ENCODE peak calls at places on chromosomes 12 and 14, in seven cellular contexts. One of them, this sample, is unnamed.

GRCh38 chr14:40847496-40847895 is 759.2 kb upstream of the LRFN5 start:
- DNase-seq in PC-9: no peak
- DNase-seq in spleen: no peak
- DNase-seq in stimulated activated CD4-positive, alpha-beta T cell treated with anti-CD3 and anti-CD28 coated beads, Interleukin-1b, Interleukin-23, amount 100 ng/mL, for 1 hour: no peak
- DNase-seq in kidney tubule cell: peak; percentile 3
- DNase-seq in GM12878: no peak
- DNase-seq in stimulated activated CD8-positive, alpha-beta memory T cell treated with anti-CD3 and anti-CD28 coated beads, Interleukin-15, amount 100 ng/mL, for 48 hours: no peak
- DNase-seq in this sample: no peak

GRCh38 chr14:91413547-91414474 is 3.8 kb downstream of the CCDC88C start:
- DNase-seq in stimulated activated CD8-positive, alpha-beta memory T cell treated with anti-CD3 and anti-CD28 coated beads, Interleukin-15, amount 100 ng/mL, for 48 hours: no peak
- DNase-seq in GM12878: no peak
- DNase-seq in kidney tubule cell: peak; percentile 13
- DNase-seq in PC-9: peak; percentile 50
- DNase-seq in stimulated activated CD4-positive, alpha-beta T cell treated with anti-CD3 and anti-CD28 coated beads, Interleukin-1b, Interleukin-23, amount 100 ng/mL, for 1 hour: no peak
- DNase-seq in spleen: peak; percentile 78
- DNase-seq in this sample: no peak

GRCh38 chr12:117507547-117507946 is 146.1 kb upstream of the NOS1 start:
- DNase-seq in stimulated activated CD8-positive, alpha-beta memory T cell treated with anti-CD3 and anti-CD28 coated beads, Interleukin-15, amount 100 ng/mL, for 48 hours: no peak
- DNase-seq in spleen: no peak
- DNase-seq in stimulated activated CD4-positive, alpha-beta T cell treated with anti-CD3 and anti-CD28 coated beads, Interleukin-1b, Interleukin-23, amount 100 ng/mL, for 1 hour: no peak
- DNase-seq in kidney tubule cell: no peak
- DNase-seq in GM12878: no peak
- DNase-seq in PC-9: no peak
- DNase-seq in this sample: no peak

GRCh38 chr14:69107407-69108003 is 45.4 kb downstream of the DCAF5 start:
- DNase-seq in PC-9: peak; percentile 62
- DNase-seq in stimulated activated CD4-positive, alpha-beta T cell treated with anti-CD3 and anti-CD28 coated beads, Interleukin-1b, Interleukin-23, amount 100 ng/mL, for 1 hour: no peak
- DNase-seq in stimulated activated CD8-positive, alpha-beta memory T cell treated with anti-CD3 and anti-CD28 coated beads, Interleukin-15, amount 100 ng/mL, for 48 hours: no peak
- DNase-seq in spleen: no peak
- DNase-seq in kidney tubule cell: peak; percentile 75
- DNase-seq in GM12878: peak; percentile 20
- DNase-seq in this sample: peak; percentile 52

GRCh38 chr12:67666605-67667004 is 18.1 kb downstream of the DYRK2 start:
- DNase-seq in stimulated activated CD4-positive, alpha-beta T cell treated with anti-CD3 and anti-CD28 coated beads, Interleukin-1b, Interleukin-23, amount 100 ng/mL, for 1 hour: no peak
- DNase-seq in GM12878: no peak
- DNase-seq in spleen: no peak
- DNase-seq in stimulated activated CD8-positive, alpha-beta memory T cell treated with anti-CD3 and anti-CD28 coated beads, Interleukin-15, amount 100 ng/mL, for 48 hours: no peak
- DNase-seq in kidney tubule cell: no peak
- DNase-seq in PC-9: no peak
- DNase-seq in this sample: no peak

GRCh38 chr12:27429606-27430005 is 16.9 kb upstream of the SMCO2 start:
- DNase-seq in stimulated activated CD4-positive, alpha-beta T cell treated with anti-CD3 and anti-CD28 coated beads, Interleukin-1b, Interleukin-23, amount 100 ng/mL, for 1 hour: no peak
- DNase-seq in PC-9: no peak
- DNase-seq in spleen: no peak
- DNase-seq in GM12878: no peak
- DNase-seq in kidney tubule cell: no peak
- DNase-seq in stimulated activated CD8-positive, alpha-beta memory T cell treated with anti-CD3 and anti-CD28 coated beads, Interleukin-15, amount 100 ng/mL, for 48 hours: no peak
- DNase-seq in this sample: no peak

GRCh38 chr12:52252728-52253328 is 19.8 kb downstream of the KRT7 start:
- DNase-seq in stimulated activated CD4-positive, alpha-beta T cell treated with anti-CD3 and anti-CD28 coated beads, Interleukin-1b, Interleukin-23, amount 100 ng/mL, for 1 hour: no peak
- DNase-seq in spleen: peak; percentile 52
- DNase-seq in stimulated activated CD8-positive, alpha-beta memory T cell treated with anti-CD3 and anti-CD28 coated beads, Interleukin-15, amount 100 ng/mL, for 48 hours: no peak
- DNase-seq in GM12878: no peak
- DNase-seq in kidney tubule cell: peak; percentile 91
- DNase-seq in PC-9: no peak
- DNase-seq in this sample: no peak

GRCh38 chr12:14952295-14952995 is 9.0 kb downstream of the ARHGDIB start:
- DNase-seq in stimulated activated CD8-positive, alpha-beta memory T cell treated with anti-CD3 and anti-CD28 coated beads, Interleukin-15, amount 100 ng/mL, for 48 hours: no peak
- DNase-seq in spleen: peak; percentile 73
- DNase-seq in stimulated activated CD4-positive, alpha-beta T cell treated with anti-CD3 and anti-CD28 coated beads, Interleukin-1b, Interleukin-23, amount 100 ng/mL, for 1 hour: no peak
- DNase-seq in kidney tubule cell: peak; percentile 97
- DNase-seq in GM12878: no peak
- DNase-seq in PC-9: peak; percentile 64
- DNase-seq in this sample: peak; percentile 84

GRCh38 chr14:99564903-99565259 is 39.1 kb downstream of the CCDC85C start:
- DNase-seq in kidney tubule cell: no peak
- DNase-seq in PC-9: no peak
- DNase-seq in GM12878: no peak
- DNase-seq in spleen: no peak
- DNase-seq in stimulated activated CD8-positive, alpha-beta memory T cell treated with anti-CD3 and anti-CD28 coated beads, Interleukin-15, amount 100 ng/mL, for 48 hours: no peak
- DNase-seq in stimulated activated CD4-positive, alpha-beta T cell treated with anti-CD3 and anti-CD28 coated beads, Interleukin-1b, Interleukin-23, amount 100 ng/mL, for 1 hour: no peak
- DNase-seq in this sample: no peak

GRCh38 chr14:102507026-102507860 is 2.3 kb downstream of the ANKRD9 start:
- DNase-seq in stimulated activated CD8-positive, alpha-beta memory T cell treated with anti-CD3 and anti-CD28 coated beads, Interleukin-15, amount 100 ng/mL, for 48 hours: no peak
- DNase-seq in PC-9: no peak
- DNase-seq in GM12878: no peak
- DNase-seq in spleen: no peak
- DNase-seq in stimulated activated CD4-positive, alpha-beta T cell treated with anti-CD3 and anti-CD28 coated beads, Interleukin-1b, Interleukin-23, amount 100 ng/mL, for 1 hour: no peak
- DNase-seq in kidney tubule cell: no peak
- DNase-seq in this sample: no peak

GRCh38 chr12:2628401-2628800 is 166.4 kb upstream of the FKBP4 start:
- DNase-seq in stimulated activated CD8-positive, alpha-beta memory T cell treated with anti-CD3 and anti-CD28 coated beads, Interleukin-15, amount 100 ng/mL, for 48 hours: no peak
- DNase-seq in GM12878: no peak
- DNase-seq in spleen: no peak
- DNase-seq in PC-9: no peak
- DNase-seq in stimulated activated CD4-positive, alpha-beta T cell treated with anti-CD3 and anti-CD28 coated beads, Interleukin-1b, Interleukin-23, amount 100 ng/mL, for 1 hour: no peak
- DNase-seq in kidney tubule cell: no peak
- DNase-seq in this sample: peak; percentile 5

GRCh38 chr12:12626471-12626870 is 14.8 kb downstream of the CREBL2 start:
- DNase-seq in spleen: no peak
- DNase-seq in kidney tubule cell: no peak
- DNase-seq in PC-9: no peak
- DNase-seq in stimulated activated CD8-positive, alpha-beta memory T cell treated with anti-CD3 and anti-CD28 coated beads, Interleukin-15, amount 100 ng/mL, for 48 hours: no peak
- DNase-seq in stimulated activated CD4-positive, alpha-beta T cell treated with anti-CD3 and anti-CD28 coated beads, Interleukin-1b, Interleukin-23, amount 100 ng/mL, for 1 hour: no peak
- DNase-seq in GM12878: no peak
- DNase-seq in this sample: no peak

GRCh38 chr14:93914278-93914677 is 12.9 kb upstream of the FAM181A start:
- DNase-seq in GM12878: no peak
- DNase-seq in kidney tubule cell: no peak
- DNase-seq in PC-9: no peak
- DNase-seq in stimulated activated CD4-positive, alpha-beta T cell treated with anti-CD3 and anti-CD28 coated beads, Interleukin-1b, Interleukin-23, amount 100 ng/mL, for 1 hour: no peak
- DNase-seq in stimulated activated CD8-positive, alpha-beta memory T cell treated with anti-CD3 and anti-CD28 coated beads, Interleukin-15, amount 100 ng/mL, for 48 hours: no peak
- DNase-seq in spleen: no peak
- DNase-seq in this sample: no peak

GRCh38 chr12:39441963-39442894 is 691 bp downstream of the KIF21A start:
- DNase-seq in spleen: no peak
- DNase-seq in PC-9: peak; percentile 43
- DNase-seq in stimulated activated CD4-positive, alpha-beta T cell treated with anti-CD3 and anti-CD28 coated beads, Interleukin-1b, Interleukin-23, amount 100 ng/mL, for 1 hour: no peak
- DNase-seq in GM12878: no peak
- DNase-seq in kidney tubule cell: peak; percentile 62
- DNase-seq in stimulated activated CD8-positive, alpha-beta memory T cell treated with anti-CD3 and anti-CD28 coated beads, Interleukin-15, amount 100 ng/mL, for 48 hours: peak; percentile 28
- DNase-seq in this sample: peak; percentile 39

GRCh38 chr14:93941293-93941910 is 14.3 kb downstream of the FAM181A start:
- DNase-seq in kidney tubule cell: peak; percentile 85
- DNase-seq in stimulated activated CD4-positive, alpha-beta T cell treated with anti-CD3 and anti-CD28 coated beads, Interleukin-1b, Interleukin-23, amount 100 ng/mL, for 1 hour: no peak
- DNase-seq in GM12878: no peak
- DNase-seq in PC-9: peak; percentile 8
- DNase-seq in spleen: peak; percentile 76
- DNase-seq in stimulated activated CD8-positive, alpha-beta memory T cell treated with anti-CD3 and anti-CD28 coated beads, Interleukin-15, amount 100 ng/mL, for 48 hours: no peak
- DNase-seq in this sample: peak; percentile 25

GRCh38 chr12:6966351-6966750 is 4.1 kb downstream of the PHB2 start:
- DNase-seq in PC-9: no peak
- DNase-seq in spleen: no peak
- DNase-seq in kidney tubule cell: no peak
- DNase-seq in stimulated activated CD8-positive, alpha-beta memory T cell treated with anti-CD3 and anti-CD28 coated beads, Interleukin-15, amount 100 ng/mL, for 48 hours: no peak
- DNase-seq in stimulated activated CD4-positive, alpha-beta T cell treated with anti-CD3 and anti-CD28 coated beads, Interleukin-1b, Interleukin-23, amount 100 ng/mL, for 1 hour: no peak
- DNase-seq in GM12878: no peak
- DNase-seq in this sample: no peak

GRCh38 chr14:104337381-104337780 is 199.0 kb downstream of the KIF26A start:
- DNase-seq in stimulated activated CD4-positive, alpha-beta T cell treated with anti-CD3 and anti-CD28 coated beads, Interleukin-1b, Interleukin-23, amount 100 ng/mL, for 1 hour: no peak
- DNase-seq in PC-9: no peak
- DNase-seq in GM12878: no peak
- DNase-seq in spleen: no peak
- DNase-seq in kidney tubule cell: no peak
- DNase-seq in stimulated activated CD8-positive, alpha-beta memory T cell treated with anti-CD3 and anti-CD28 coated beads, Interleukin-15, amount 100 ng/mL, for 48 hours: no peak
- DNase-seq in this sample: no peak

GRCh38 chr12:5817246-5817645 is 127.8 kb downstream of the ANO2 start:
- DNase-seq in PC-9: no peak
- DNase-seq in spleen: no peak
- DNase-seq in GM12878: no peak
- DNase-seq in stimulated activated CD4-positive, alpha-beta T cell treated with anti-CD3 and anti-CD28 coated beads, Interleukin-1b, Interleukin-23, amount 100 ng/mL, for 1 hour: no peak
- DNase-seq in kidney tubule cell: peak; percentile 72
- DNase-seq in stimulated activated CD8-positive, alpha-beta memory T cell treated with anti-CD3 and anti-CD28 coated beads, Interleukin-15, amount 100 ng/mL, for 48 hours: no peak
- DNase-seq in this sample: no peak

GRCh38 chr14:55123101-55123500 is 6.0 kb upstream of the LGALS3 start:
- DNase-seq in kidney tubule cell: peak; percentile 85
- DNase-seq in stimulated activated CD4-positive, alpha-beta T cell treated with anti-CD3 and anti-CD28 coated beads, Interleukin-1b, Interleukin-23, amount 100 ng/mL, for 1 hour: no peak
- DNase-seq in spleen: no peak
- DNase-seq in stimulated activated CD8-positive, alpha-beta memory T cell treated with anti-CD3 and anti-CD28 coated beads, Interleukin-15, amount 100 ng/mL, for 48 hours: no peak
- DNase-seq in GM12878: no peak
- DNase-seq in PC-9: peak; percentile 45
- DNase-seq in this sample: peak; percentile 60

This sample was measured in trophoblast cell.